ENCODE peak calls at places on chromosomes 4 and X, in five cellular contexts. U is fibroblast of pulmonary artery, Z is cardiac fibroblast, F is IMR-90, X is Caco-2. W is an unnamed sample.

GRCh38 chr4:47490550-47490949 is 5.5 kb downstream of the ATP10D start:
- DNase-seq in F (no peak), Z (peak; percentile 71), U (peak; percentile 63), X (peak; percentile 47), W (peak; percentile 62)

GRCh38 chrX:38225093-38225492 is 4.4 kb upstream of the SRPX start:
- DNase-seq in X (no peak), F (peak; percentile 60), Z (peak; percentile 71), U (no peak), W (peak; percentile 42)

GRCh38 chr4:84418032-84418709 is 80.9 kb downstream of the NKX6-1 start:
- DNase-seq in U (no peak), Z (no peak), F (no peak), X (no peak), W (no peak)

GRCh38 chr4:110480741-110481271 is 4.9 kb downstream of the ENPEP start:
- DNase-seq in X (no peak), F (no peak), Z (no peak), U (peak; percentile 10), W (no peak)

GRCh38 chr4:153765836-153766235 is 6.0 kb upstream of the RNF175 start:
- DNase-seq in F (no peak), X (no peak), Z (no peak), U (no peak), W (no peak)

GRCh38 chr4:134337584-134337983 is 136.0 kb upstream of the PABPC4L start:
- DNase-seq in Z (no peak), F (no peak), X (no peak), U (peak; percentile 22), W (peak; percentile 50)

GRCh38 chr4:2583517-2583916 is 47.1 kb downstream of the FAM193A start:
- DNase-seq in Z (peak; percentile 40), U (peak; percentile 65), X (peak; percentile 53), F (peak; percentile 41), W (peak; percentile 58)

GRCh38 chrX:34918091-34918736 is 24.4 kb upstream of the FAM47B start:
- DNase-seq in U (peak; percentile 45), Z (peak; percentile 75), F (peak; percentile 66), X (no peak), W (peak; percentile 66)

GRCh38 chrX:100512471-100512870 is 72.3 kb upstream of the TNMD start:
- DNase-seq in X (peak; percentile 6), U (peak; percentile 20), F (peak; percentile 1), Z (peak; percentile 12), W (peak; percentile 26)

GRCh38 chr4:112523764-112524505 is 8.0 kb upstream of the NEUROG2 start:
- DNase-seq in X (peak; percentile 89), Z (peak; percentile 26), F (no peak), U (peak; percentile 35), W (no peak)

GRCh38 chr4:166675411-166675810 is 558.9 kb downstream of the SPOCK3 start:
- DNase-seq in Z (peak; percentile 61), F (no peak), X (no peak), U (peak; percentile 85), W (peak; percentile 55)

GRCh38 chr4:155399974-155400697 is 23.4 kb upstream of the MAP9 start:
- DNase-seq in U (no peak), X (no peak), Z (no peak), F (no peak), W (no peak)

GRCh38 chrX:47836164-47837072 is at the start of gene ZNF81:
- DNase-seq in X (peak; percentile 94), Z (peak; percentile 96), F (peak; percentile 96), U (peak; percentile 97), W (peak; percentile 98)

GRCh38 chrX:47828984-47829383 is 7.7 kb upstream of the ZNF81 start:
- DNase-seq in Z (no peak), X (no peak), F (no peak), U (no peak), W (no peak)

GRCh38 chrX:47831788-47832187 is 4.9 kb upstream of the ZNF81 start:
- DNase-seq in F (peak; percentile 18), Z (peak; percentile 55), U (peak; percentile 48), X (peak; percentile 53), W (peak; percentile 41)
- TF ChIP-seq CTCF in F (peak; percentile 45), Z (peak; percentile 60), U (peak; percentile 57), X (peak; percentile 74), W (peak; percentile 67)

GRCh38 chr4:175034007-175034406 is 115.8 kb downstream of the ADAM29 start:
- DNase-seq in X (no peak), F (no peak), Z (no peak), U (no peak), W (no peak)

GRCh38 chr4:175033162-175033561 is 115.0 kb downstream of the ADAM29 start:
- DNase-seq in F (no peak), U (no peak), X (no peak), Z (no peak), W (no peak)

GRCh38 chr4:175035907-175036306 is 117.7 kb downstream of the ADAM29 start:
- DNase-seq in Z (peak; percentile 15), F (no peak), U (peak; percentile 13), X (no peak), W (peak; percentile 86)

DNA sequence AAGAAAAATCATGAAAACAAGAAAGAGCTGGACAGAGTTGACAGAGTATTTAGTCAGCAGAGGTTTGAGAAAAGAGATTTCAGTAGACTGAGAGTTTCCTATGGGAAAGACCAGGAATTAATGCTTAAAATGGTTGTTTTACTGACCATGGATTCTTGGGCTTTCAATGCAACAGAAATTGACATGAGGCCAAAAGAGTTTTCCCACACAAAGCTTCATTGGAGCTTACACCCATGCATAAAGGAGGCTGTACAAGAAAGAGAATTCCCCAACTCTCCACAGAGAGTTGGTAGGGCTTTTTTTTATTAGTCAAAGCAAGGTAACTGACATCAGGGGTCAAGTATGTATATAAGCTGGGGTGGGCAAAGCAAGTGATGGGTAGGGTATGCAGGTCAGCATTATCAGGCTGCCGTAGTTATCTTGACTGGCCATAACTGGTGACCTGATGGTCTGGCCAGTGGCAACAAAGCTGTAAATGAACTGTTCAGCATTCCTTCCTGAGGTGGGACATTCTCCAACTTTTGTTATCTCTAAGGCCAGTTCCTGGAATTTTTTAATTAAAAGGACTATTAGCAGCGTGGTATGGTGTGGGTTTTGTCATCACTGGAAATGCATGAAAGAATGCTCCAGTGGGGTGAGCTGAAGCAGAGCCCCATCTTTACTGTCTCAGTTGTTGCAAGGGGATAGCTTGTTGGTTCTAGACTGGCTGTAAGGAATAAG is 117.0 kb downstream of the ADAM29 start:
- DNase-seq in U (no peak), Z (no peak), X (no peak), F (no peak), W (peak; percentile 21)
- H3K4me3 ChIP-seq in U (no peak overlapping the region), Z (no peak overlapping the region), X (no peak overlapping the region), F (no peak overlapping the region), W (no peak overlapping the region)

DNA sequence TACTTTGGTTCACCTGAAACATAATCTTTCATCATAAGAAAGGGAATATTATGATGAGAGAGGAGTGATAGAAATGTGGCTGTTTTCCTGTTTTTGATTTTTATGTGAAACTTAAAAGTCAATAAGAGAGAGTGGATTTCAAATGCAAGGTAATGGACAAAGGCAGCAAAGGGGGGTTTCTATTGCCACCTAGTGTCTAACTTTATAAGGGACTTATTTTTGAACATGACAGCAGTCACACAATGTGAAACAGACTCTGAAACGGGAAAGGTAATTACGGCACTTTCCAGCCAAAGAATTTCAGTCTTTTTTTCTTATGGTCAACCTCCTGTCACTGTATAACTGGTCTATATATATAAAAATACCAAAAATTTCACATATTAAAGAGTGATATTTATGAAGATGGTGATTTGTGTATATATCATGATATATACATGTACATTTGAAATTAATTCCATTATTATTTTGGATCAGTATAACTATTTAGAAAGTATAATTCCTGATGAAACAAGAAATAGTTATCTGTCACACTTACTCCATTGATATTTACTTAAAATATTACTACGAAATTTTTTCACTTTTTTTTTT is 127.1 kb downstream of the FBXO8 start:
- DNase-seq in Z (peak; percentile 81), U (peak; percentile 81), X (peak; percentile 42), F (peak; percentile 38), W (peak; percentile 69)
- TF ChIP-seq CTCF in Z (peak; percentile 72), U (peak; percentile 80), X (peak; percentile 53), F (peak; percentile 54), W (peak; percentile 72)

DNA sequence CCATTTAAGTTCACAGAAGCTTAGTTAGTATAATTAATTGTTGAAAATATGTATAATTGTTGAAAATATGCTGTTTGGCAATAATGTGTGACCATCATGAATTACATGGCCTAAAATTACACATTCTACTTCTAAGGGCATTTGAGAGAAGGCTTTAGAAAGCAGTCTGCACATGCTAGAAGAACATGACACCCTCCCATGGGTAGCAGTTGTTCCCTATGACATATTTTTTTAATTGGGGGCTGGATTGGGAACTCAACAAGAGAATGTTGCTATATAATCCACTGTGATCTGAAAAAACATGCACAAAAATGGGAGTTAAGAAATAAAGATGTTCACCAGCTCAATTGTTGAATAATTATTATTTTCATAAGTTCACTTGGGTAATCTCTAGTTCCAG is 331.4 kb downstream of the ARHGAP24 start:
- DNase-seq in U (no peak), X (no peak), Z (no peak), F (no peak), W (no peak)
- H3K4me3 ChIP-seq in U (no peak overlapping the region), X (no peak overlapping the region), Z (no peak overlapping the region), F (no peak overlapping the region), W (no peak overlapping the region)

DNA sequence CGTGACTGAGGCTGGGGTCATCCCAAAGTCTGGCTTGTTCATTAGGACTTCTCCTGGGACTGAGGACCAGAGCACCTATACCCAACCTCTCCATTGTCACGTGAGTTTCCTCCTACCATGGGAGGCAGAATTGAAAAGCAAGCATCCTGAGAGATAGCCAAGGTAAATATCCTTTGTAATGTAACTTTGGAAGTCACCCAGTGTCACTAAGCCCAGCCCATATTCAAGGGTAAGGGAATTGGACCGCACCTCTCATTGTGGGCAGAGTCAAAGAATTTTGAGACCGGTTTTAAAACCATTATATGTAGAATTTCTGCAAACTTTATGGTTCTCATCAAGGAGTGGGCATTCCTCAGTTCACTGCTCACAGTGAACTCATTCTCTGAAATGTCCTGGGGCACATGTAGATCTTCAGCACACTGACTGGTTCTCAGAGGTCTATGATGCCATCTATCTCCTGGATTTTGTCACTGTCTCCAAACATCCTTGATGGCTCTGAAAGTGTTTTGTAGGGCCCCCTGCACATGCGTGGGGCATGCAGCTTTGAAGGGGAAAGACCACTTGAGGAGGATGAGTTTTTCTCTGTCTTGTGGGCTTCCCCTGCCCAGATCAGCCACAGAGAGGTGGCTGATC is 35.3 kb upstream of the CHRNA9 start:
- DNase-seq in F (no peak), X (no peak), U (no peak), Z (no peak), W (no peak)
- TF ChIP-seq CTCF in F (no peak), X (no peak), U (no peak), Z (no peak), W (no peak)

GRCh38 chr4:37516057-37516775 is 170.0 kb downstream of the RELL1 start:
- DNase-seq in Z (peak; percentile 12), F (no peak), U (no peak), X (no peak), W (no peak)
- H3K4me3 ChIP-seq in Z (no peak overlapping the region), F (no peak overlapping the region), U (no peak overlapping the region), X (no peak overlapping the region), W (no peak overlapping the region)

W was measured in choroid plexus epithelial cell.